ENCODE peak calls at places on chromosomes 13 and 19, in ten cellular contexts. E is CD8-positive, alpha-beta T cell; R is colonic mucosa; P is H1; I is GM23338; F is foreskin keratinocyte; S is pancreas; G is PC-3; Y is H9; O is tibial nerve. M is an unnamed sample. For H3K4me1, the result is how much of the 10 kb centered on the place peaks cover.

GRCh38 chr19:35013047-35013819 is 13.1 kb downstream of the GRAMD1A start:
- DNase-seq in E (peak), R (peak), P (no peak), I (peak), F (no peak), S (peak), G (peak), Y (peak), O (peak), M (peak)

GRCh38 chr13:103066991-103067390 is 774 bp upstream of the SLC10A2 start:
- DNase-seq in E (no peak), R (no peak), P (no peak), I (peak), F (no peak), S (no peak), G (no peak), Y (no peak), O (no peak), M (no peak)

GRCh38 chr19:3544742-3545668 is 6.0 kb downstream of the TEKTIP1 start:
- DNase-seq in E (peak), R (peak), P (no peak), I (peak), F (peak), S (peak), G (peak), Y (peak), O (peak), M (peak)

GRCh38 chr13:74253161-74253560 is 119.0 kb upstream of the KLF12 start:
- DNase-seq in E (no peak), R (no peak), P (no peak), I (no peak), F (no peak), S (no peak), G (no peak), Y (no peak), O (no peak), M (no peak)

GRCh38 chr19:6236310-6237291 is 43.2 kb downstream of the MLLT1 start:
- DNase-seq in E (no peak), R (peak), P (no peak), I (peak), F (no peak), S (peak), G (peak), Y (no peak), O (no peak), M (no peak)

GRCh38 chr19:37975071-37975470 is 68.1 kb downstream of the SIPA1L3 start:
- DNase-seq in E (no peak), R (no peak), P (no peak), I (no peak), F (no peak), S (no peak), G (no peak), Y (no peak), O (no peak), M (no peak)

GRCh38 chr13:83183439-83184149 is 698.7 kb downstream of the SLITRK1 start:
- DNase-seq in E (no peak), R (no peak), P (no peak), I (no peak), F (no peak), S (no peak), G (no peak), Y (peak), O (no peak), M (no peak)

GRCh38 chr13:30319130-30319529 is 11.8 kb upstream of the KATNAL1 start:
- DNase-seq in E (no peak), R (no peak), P (no peak), I (no peak), F (no peak), S (no peak), G (no peak), Y (no peak), O (no peak), M (no peak)

GRCh38 chr19:10510301-10510802 is 6.9 kb downstream of the S1PR5 start:
- DNase-seq in E (peak), R (no peak), P (no peak), I (peak), F (peak), S (no peak), G (peak), Y (peak), O (no peak), M (no peak)

GRCh38 chr13:111239754-111240670 is 80.4 kb upstream of the TEX29 start:
- DNase-seq in E (no peak), R (no peak), P (no peak), I (no peak), F (no peak), S (no peak), G (no peak), Y (no peak), O (no peak), M (no peak)

GRCh38 chr19:17752865-17753639 is 1.8 kb downstream of the FCHO1 start:
- DNase-seq in E (no peak), R (no peak), P (no peak), I (no peak), F (no peak), S (no peak), G (no peak), Y (no peak), O (no peak), M (no peak)

GRCh38 chr19:17753976-17754375 is 2.7 kb downstream of the FCHO1 start:
- DNase-seq in E (no peak), R (no peak), P (no peak), I (no peak), F (no peak), S (no peak), G (no peak), Y (no peak), O (no peak), M (no peak)

GRCh38 chr19:17751103-17751911 is at the start of gene FCHO1:
- DNase-seq in E (peak), R (peak), P (no peak), I (no peak), F (no peak), S (no peak), G (no peak), Y (no peak), O (no peak), M (no peak)

GRCh38 chr19:17749912-17750317 is 1.4 kb upstream of the FCHO1 start:
- DNase-seq in E (no peak), R (no peak), P (no peak), I (no peak), F (no peak), S (no peak), G (no peak), Y (no peak), O (no peak), M (no peak)

DNA sequence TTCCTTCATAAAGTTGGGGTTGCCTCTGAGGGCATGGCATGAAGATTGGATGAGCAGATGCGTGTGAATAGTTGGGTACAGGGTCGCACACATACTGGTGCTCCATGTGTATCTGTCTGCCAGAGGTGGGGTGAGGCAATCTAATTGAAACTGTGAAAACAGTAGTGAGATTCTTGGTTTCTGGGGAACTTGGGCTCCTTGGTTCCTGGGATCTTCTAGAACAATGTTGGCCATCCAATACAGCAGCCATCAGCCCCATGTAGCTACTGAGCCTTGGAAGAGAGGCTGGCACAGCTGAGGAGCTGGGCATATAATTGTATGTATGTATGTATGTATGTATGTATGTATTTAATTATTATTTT is 616 bp downstream of the FCHO1 start:
- DNase-seq in E (no peak), R (no peak), P (no peak), I (no peak), F (no peak), S (no peak), G (no peak), Y (no peak), O (no peak), M (no peak)
- H3K4me1 ChIP-seq in E (half or more), R (under half), P (under half), I (under half), F (under half), S (under half), G (under half), Y (under half), O (under half), M (under half)

DNA sequence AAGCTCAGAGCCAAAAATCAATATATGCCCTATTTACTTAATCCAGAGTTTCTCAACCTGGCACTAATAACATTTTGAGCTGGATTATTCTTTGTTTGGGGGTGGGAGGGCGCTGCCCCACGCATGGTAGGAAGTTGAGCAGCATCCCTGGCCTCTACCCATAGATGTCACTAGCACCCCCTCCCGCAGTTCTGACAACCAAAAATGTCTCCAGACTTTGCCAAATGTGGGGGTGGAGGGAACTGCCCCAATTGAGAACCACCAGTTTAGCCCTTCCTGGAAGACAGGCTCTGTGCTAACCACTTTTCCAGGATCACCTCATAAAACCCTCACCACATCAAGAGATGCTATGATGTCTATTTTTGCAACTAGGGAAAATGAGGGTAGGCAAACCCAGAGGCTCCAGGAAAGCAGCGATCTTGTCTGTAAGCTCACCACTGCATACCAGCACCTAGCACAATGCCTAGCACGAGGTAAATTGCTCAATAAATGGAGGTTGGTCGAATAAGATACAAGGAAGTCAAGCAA is 1.1 kb downstream of the TRIR start:
- DNase-seq in E (no peak), R (peak), P (no peak), I (peak), F (no peak), S (no peak), G (peak), Y (no peak), O (no peak), M (no peak)
- H3K4me1 ChIP-seq in E (under half), R (under half), P (under half), I (under half), F (under half), S (under half), G (under half), Y (under half), O (under half), M (under half)

GRCh38 chr13:52010890-52011689 is at the start of gene ATP7B:
- DNase-seq in E (peak), R (peak), P (no peak), I (peak), F (no peak), S (peak), G (no peak), Y (peak), O (no peak), M (peak)
- H3K4me1 ChIP-seq in E (under half), R (under half), P (under half), I (under half), F (under half), S (under half), G (under half), Y (under half), O (under half), M (under half)

GRCh38 chr19:47663435-47663910 is 49.7 kb upstream of the EHD2 start:
- DNase-seq in E (no peak), R (no peak), P (no peak), I (no peak), F (peak), S (no peak), G (peak), Y (no peak), O (no peak), M (no peak)
- H3K4me1 ChIP-seq in E (under half), R (under half), P (under half), I (under half), F (under half), S (under half), G (under half), Y (under half), O (under half), M (under half)

GRCh38 chr19:41334793-41335192 is 18.9 kb downstream of the TGFB1 start:
- DNase-seq in E (no peak), R (no peak), P (no peak), I (no peak), F (no peak), S (no peak), G (no peak), Y (no peak), O (no peak), M (no peak)
- H3K4me1 ChIP-seq in E (under half), R (under half), P (under half), I (under half), F (under half), S (under half), G (under half), Y (under half), O (under half), M (under half)

M was measured in ovary.